ENCODE peak calls at places on chromosomes 7 and 10, in five cellular contexts. V, L, A, C and H are unnamed samples.

GRCh38 chr7:91620827-91621226 is 259.7 kb downstream of the MTERF1 start:
- DNase-seq in L (no peak), V (no peak), C (no peak), A (no peak), H (no peak)

GRCh38 chr10:32958992-32959703 is 1.1 kb upstream of the ITGB1 start:
- DNase-seq in V (no peak), A (no peak), C (peak), L (no peak), H (no peak)

GRCh38 chr10:8183241-8183704 is 128.8 kb downstream of the GATA3 start:
- DNase-seq in A (no peak), C (peak), L (no peak), V (no peak), H (no peak)

GRCh38 chr10:44981172-44982113 is 2.8 kb upstream of the DEPP1 start:
- DNase-seq in V (no peak), C (no peak), A (peak), L (no peak), H (peak)

GRCh38 chr10:11113156-11113555 is 95.5 kb downstream of the CELF2 start:
- DNase-seq in L (no peak), C (peak), A (no peak), V (peak), H (no peak)

GRCh38 chr10:122342293-122343134 is 32.0 kb upstream of the PLEKHA1 start:
- DNase-seq in L (peak), C (no peak), V (peak), A (peak), H (peak)

GRCh38 chr7:142629588-142630260 is 119.5 kb upstream of the PRSS1 start:
- DNase-seq in C (no peak), V (no peak), L (no peak), A (no peak), H (no peak)

GRCh38 chr7:101595246-101595645 is 33.9 kb downstream of the MYL10 start:
- DNase-seq in C (no peak), A (no peak), V (no peak), L (no peak), H (no peak)

GRCh38 chr7:129553861-129554530 is 51.7 kb downstream of the SMKR1 start:
- DNase-seq in C (no peak), A (no peak), L (no peak), V (no peak), H (no peak)

GRCh38 chr10:111093741-111094380 is 17.0 kb downstream of the ADRA2A start:
- DNase-seq in A (no peak), L (no peak), V (no peak), C (no peak), H (no peak)

DNA sequence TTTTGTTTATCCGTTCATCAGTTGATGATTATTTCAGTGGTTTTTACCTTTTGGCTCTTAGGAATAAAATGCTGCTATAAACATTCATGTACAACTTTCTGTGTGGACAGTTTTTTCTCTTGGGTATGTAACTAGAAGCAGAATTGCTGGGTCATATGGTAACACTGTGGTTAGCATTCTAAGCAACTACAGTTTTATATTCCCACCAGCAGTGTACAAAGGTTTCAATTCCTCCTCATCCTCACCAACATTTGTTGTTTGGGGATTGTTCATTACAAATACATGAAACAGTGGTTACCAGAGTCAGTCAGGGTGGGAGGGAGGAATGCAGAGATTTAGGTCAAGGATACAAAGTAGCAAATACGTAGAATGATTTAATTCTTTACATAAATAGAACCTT is 97.0 kb downstream of the NPSR1 start:
- DNase-seq in A (no peak), V (no peak), L (no peak), C (no peak), H (no peak)
- TF ChIP-seq SP1 in A (no peak), V (no peak), L (no peak), C (no peak), H (no peak)

GRCh38 chr10:70323143-70323696 is 39.4 kb upstream of the NPFFR1 start:
- DNase-seq in V (no peak), L (no peak), A (no peak), C (no peak), H (no peak)
- H2AFZ ChIP-seq in V (no peak), L (no peak), A (no peak), C (peak), H (no peak)

GRCh38 chr7:26365077-26365896 is 73.6 kb downstream of the SNX10 start:
- DNase-seq in L (no peak), C (peak), V (peak), A (peak), H (peak)

GRCh38 chr7:26365897-26366267 is 74.2 kb downstream of the SNX10 start:
- DNase-seq in L (no peak), A (no peak), V (no peak), C (no peak), H (no peak)

GRCh38 chr7:26369519-26370385 is 78.1 kb downstream of the SNX10 start:
- DNase-seq in C (no peak), A (peak), L (no peak), V (peak), H (peak)

GRCh38 chr7:26368542-26368941 is 76.9 kb downstream of the SNX10 start:
- DNase-seq in C (no peak), L (no peak), A (no peak), V (no peak), H (no peak)

GRCh38 chr7:26367219-26367711 is 75.6 kb downstream of the SNX10 start:
- DNase-seq in A (no peak), C (no peak), L (no peak), V (no peak), H (no peak)
- TF ChIP-seq RAD21 in A (no peak), C (no peak), L (no peak), V (no peak), H (no peak)

DNA sequence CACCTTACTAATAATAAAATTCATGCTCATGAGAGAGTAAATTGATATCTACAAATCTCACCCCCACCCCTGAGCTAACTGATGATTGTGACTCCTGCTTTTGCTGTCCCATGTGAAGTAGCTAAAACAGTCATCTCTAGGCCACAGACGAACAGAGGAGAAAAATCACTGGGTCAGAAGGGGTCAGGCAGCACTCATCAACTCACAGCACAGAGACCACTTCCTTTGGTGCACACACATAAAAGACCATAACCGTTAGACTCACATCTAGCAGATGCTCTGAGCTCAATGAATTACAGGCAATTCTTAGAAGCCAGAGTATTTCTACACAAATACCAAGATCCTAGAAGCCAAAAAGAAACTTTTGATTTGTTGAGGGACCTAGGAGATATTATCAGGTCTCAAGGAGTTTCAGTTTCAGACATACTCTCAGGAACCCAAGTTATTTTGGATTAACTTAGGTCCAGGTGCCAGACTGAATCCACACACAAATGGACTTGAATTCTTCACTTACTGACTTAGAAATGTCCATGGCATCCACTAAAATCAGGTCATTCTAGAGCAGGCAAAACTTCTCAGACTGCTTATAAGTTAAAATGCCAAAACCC is 65.0 kb upstream of the TES start:
- DNase-seq in C (no peak), L (no peak), V (no peak), A (no peak), H (no peak)
- TF ChIP-seq SP1 in C (no peak), L (no peak), V (no peak), A (no peak), H (no peak)

GRCh38 chr10:14738011-14738510 is 36.6 kb downstream of the FAM107B start:
- DNase-seq in C (no peak), A (no peak), L (no peak), V (no peak), H (no peak)

GRCh38 chr10:14740684-14741247 is 33.9 kb downstream of the FAM107B start:
- DNase-seq in V (no peak), C (no peak), L (no peak), A (no peak), H (no peak)

GRCh38 chr10:14736600-14737081 is 38.1 kb downstream of the FAM107B start:
- DNase-seq in L (no peak), A (no peak), C (no peak), V (no peak), H (no peak)

GRCh38 chr10:14732146-14732545 is 42.6 kb downstream of the FAM107B start:
- DNase-seq in A (no peak), C (no peak), L (no peak), V (no peak), H (no peak)

GRCh38 chr10:14736043-14736442 is 38.7 kb downstream of the FAM107B start:
- DNase-seq in V (no peak), C (no peak), A (no peak), L (no peak), H (no peak)
- H2AFZ ChIP-seq in V (no peak), C (no peak), A (no peak), L (no peak), H (no peak)